ENCODE peak calls at places on chromosomes 6 and 20, in ten cellular contexts. C, D, O, T, Q, P, B, G, L and Z are unnamed samples.

GRCh38 chr6:45488269-45488668 is 110.5 kb upstream of the SUPT3H start:
- DNase-seq in T (no peak), B (no peak), O (no peak), C (no peak), Q (no peak), D (no peak), G (no peak), L (no peak), P (no peak), Z (no peak)

GRCh38 chr6:169962604-169963469 is 211.4 kb downstream of the ERMARD start:
- DNase-seq in P (peak), G (no peak), O (no peak), T (no peak), D (peak), Q (no peak), C (no peak), L (no peak), B (no peak), Z (peak)

GRCh38 chr6:83365931-83366330 is 64.9 kb downstream of the ME1 start:
- DNase-seq in D (no peak), L (no peak), P (no peak), Q (no peak), O (peak), C (no peak), B (no peak), T (peak), G (peak), Z (no peak)

GRCh38 chr20:59214619-59215547 is 51.3 kb downstream of the ZNF831 start:
- DNase-seq in G (no peak), T (no peak), C (no peak), D (no peak), B (no peak), P (no peak), Q (no peak), O (no peak), L (no peak), Z (no peak)

GRCh38 chr20:41232971-41233926 is 84.3 kb downstream of the ZHX3 start:
- DNase-seq in L (no peak), O (peak), C (no peak), G (peak), D (no peak), Q (no peak), P (no peak), B (no peak), T (peak), Z (no peak)

GRCh38 chr20:48404598-48404997 is 423.2 kb downstream of the PREX1 start:
- DNase-seq in O (no peak), T (no peak), G (no peak), L (no peak), P (no peak), C (no peak), Q (peak), B (no peak), D (no peak), Z (no peak)

GRCh38 chr6:119348308-119349040 is 1.1 kb downstream of the MAN1A1 start:
- DNase-seq in P (peak), T (no peak), C (peak), Q (peak), D (peak), O (peak), L (peak), G (no peak), B (peak), Z (no peak)

GRCh38 chr6:75431379-75431778 is 62.2 kb downstream of the FILIP1 start:
- DNase-seq in P (no peak), O (peak), D (no peak), T (no peak), C (peak), Q (peak), L (no peak), B (no peak), G (no peak), Z (no peak)

GRCh38 chr6:44222987-44223470 is 366 bp upstream of the SLC29A1 start:
- DNase-seq in B (no peak), G (no peak), L (no peak), P (no peak), D (no peak), Q (no peak), C (peak), T (no peak), O (no peak), Z (no peak)

GRCh38 chr6:161216616-161217205 is 57.1 kb downstream of the AGPAT4 start:
- DNase-seq in B (no peak), Q (no peak), P (no peak), T (no peak), C (no peak), G (no peak), D (no peak), O (no peak), L (no peak), Z (no peak)

GRCh38 chr6:51619042-51619799 is 468.2 kb downstream of the PKHD1 start:
- DNase-seq in L (no peak), Q (no peak), G (no peak), T (no peak), P (peak), O (no peak), B (no peak), C (no peak), D (no peak), Z (no peak)

GRCh38 chr6:51613558-51613957 is 473.9 kb downstream of the PKHD1 start:
- DNase-seq in P (no peak), L (no peak), T (no peak), G (no peak), D (no peak), C (no peak), O (no peak), Q (no peak), B (no peak), Z (no peak)

GRCh38 chr6:51614725-51615124 is 472.7 kb downstream of the PKHD1 start:
- DNase-seq in L (no peak), O (no peak), C (no peak), B (no peak), Q (no peak), G (no peak), T (no peak), D (no peak), P (no peak), Z (no peak)

GRCh38 chr6:51618563-51618962 is 468.9 kb downstream of the PKHD1 start:
- DNase-seq in T (no peak), O (no peak), P (no peak), B (no peak), D (no peak), L (no peak), G (no peak), C (no peak), Q (peak), Z (no peak)
- TF ChIP-seq CTCF in T (no peak), O (no peak), P (peak), B (peak), D (no peak), L (peak), G (peak), C (peak), Q (peak), Z (peak)

GRCh38 chr20:49482173-49482572 is 295 bp downstream of the KCNB1 start:
- DNase-seq in C (peak), G (no peak), L (no peak), P (no peak), O (no peak), B (no peak), Q (no peak), D (no peak), T (no peak), Z (no peak)

GRCh38 chr20:49483706-49484101 is 1.2 kb upstream of the KCNB1 start:
- DNase-seq in G (no peak), L (no peak), P (no peak), B (no peak), T (no peak), C (no peak), Q (no peak), O (no peak), D (no peak), Z (no peak)

GRCh38 chr20:49484180-49485140 is 2.0 kb upstream of the KCNB1 start:
- DNase-seq in O (peak), P (peak), G (peak), L (peak), B (peak), Q (peak), D (peak), T (peak), C (peak), Z (peak)

GRCh38 chr20:49482621-49483017 is at the start of gene KCNB1:
- DNase-seq in L (no peak), Q (peak), B (peak), O (peak), C (peak), D (peak), P (peak), G (no peak), T (peak), Z (no peak)

GRCh38 chr20:49483018-49483705 is 694 bp upstream of the KCNB1 start:
- DNase-seq in L (no peak), B (no peak), O (no peak), C (no peak), G (no peak), Q (no peak), T (no peak), P (no peak), D (no peak), Z (no peak)
- H3K4me3 ChIP-seq in L (no peak), B (no peak), O (peak), C (peak), G (peak), Q (no peak), T (no peak), P (peak), D (peak), Z (peak)

DNA sequence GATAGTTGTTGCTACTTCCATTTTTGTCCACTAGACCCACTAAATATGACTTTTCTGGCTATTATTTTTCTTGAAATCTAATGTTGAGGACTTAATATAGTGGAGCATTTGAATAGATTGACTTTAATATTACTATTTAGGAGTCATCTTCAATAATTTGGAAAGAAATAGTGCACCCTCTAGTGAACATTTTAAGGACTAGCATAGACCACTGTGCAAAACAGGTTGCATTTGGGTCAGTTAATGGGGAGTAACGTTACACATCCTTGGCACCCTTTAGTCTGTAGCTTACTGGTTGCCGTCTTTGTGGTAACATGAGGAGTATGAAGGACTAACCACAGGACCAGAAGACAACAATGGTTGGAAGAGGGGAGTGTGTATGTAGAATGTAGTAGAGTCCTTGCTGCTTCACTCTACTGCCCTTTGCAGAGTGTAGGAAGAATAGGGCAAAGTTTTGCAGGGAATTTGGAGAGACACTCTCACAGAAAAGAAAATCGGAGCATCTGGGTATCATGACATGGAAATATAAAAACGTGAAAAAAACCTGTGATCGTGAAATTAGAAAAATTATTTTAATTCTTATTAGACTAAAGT is 25.2 kb downstream of the RFPL4B start:
- DNase-seq in T (peak), L (no peak), O (peak), C (no peak), D (no peak), B (no peak), Q (no peak), G (peak), P (no peak), Z (no peak)
- TF ChIP-seq CTCF in T (peak), L (peak), O (peak), C (peak), D (no peak), B (no peak), Q (no peak), G (peak), P (peak), Z (peak)

GRCh38 chr6:33116417-33116816 is 40.6 kb downstream of the HLA-DPB1 start:
- DNase-seq in O (no peak), Q (no peak), D (no peak), G (no peak), B (no peak), P (no peak), C (no peak), T (no peak), L (no peak), Z (no peak)
- H3K4me3 ChIP-seq in O (no peak), Q (no peak), D (no peak), G (no peak), B (no peak), P (no peak), C (no peak), T (no peak), L (no peak), Z (no peak)

GRCh38 chr6:87944541-87944954 is 103.1 kb upstream of the SPACA1 start:
- DNase-seq in C (peak), L (peak), D (no peak), O (peak), B (no peak), T (peak), Q (peak), P (peak), G (peak), Z (peak)
- TF ChIP-seq CTCF in C (no peak), L (no peak), D (no peak), O (peak), B (no peak), T (no peak), Q (peak), P (no peak), G (peak), Z (peak)